ENCODE peak calls at places on chromosomes 16 and 17, in six cellular contexts. T is renal cortical epithelial cell, C is GM23338, B is T1000, W is hepatocyte, V is T-helper 1 cell. D is an unnamed sample.

GRCh38 chr16:30985401-30986128 is 558 bp downstream of the HSD3B7 start:
- DNase-seq in T (peak), C (peak), B (no peak), W (peak), V (no peak), D (peak)

GRCh38 chr17:57632294-57632693 is 112.8 kb downstream of the CCDC182 start:
- DNase-seq in T (no peak), C (no peak), B (no peak), W (no peak), V (no peak), D (no peak)

GRCh38 chr17:79803997-79804855 is 7.3 kb upstream of the CBX8 start:
- DNase-seq in T (no peak), C (peak), B (no peak), W (peak), V (peak), D (no peak)

GRCh38 chr17:17056167-17056562 is 13.9 kb downstream of the MPRIP start:
- DNase-seq in T (no peak), C (no peak), B (no peak), W (no peak), V (no peak), D (no peak)

GRCh38 chr16:83402969-83403368 is 404.8 kb upstream of the HSBP1 start:
- DNase-seq in T (peak), C (peak), B (no peak), W (no peak), V (no peak), D (no peak)

GRCh38 chr16:6615661-6616060 is 717.0 kb upstream of the RBFOX1 start:
- DNase-seq in T (no peak), C (no peak), B (no peak), W (no peak), V (no peak), D (no peak)

GRCh38 chr17:77376795-77377751 is 236.3 kb downstream of the SEC14L1 start:
- DNase-seq in T (no peak), C (no peak), B (no peak), W (peak), V (no peak), D (no peak)

GRCh38 chr16:3074860-3075545 is 9.6 kb downstream of the IL32 start:
- DNase-seq in T (no peak), C (no peak), B (no peak), W (no peak), V (peak), D (no peak)

GRCh38 chr17:6330936-6331335 is 104.0 kb downstream of the AIPL1 start:
- DNase-seq in T (no peak), C (no peak), B (no peak), W (no peak), V (no peak), D (no peak)

GRCh38 chr16:59634951-59635350 is 900.8 kb upstream of the GOT2 start:
- DNase-seq in T (no peak), C (no peak), B (no peak), W (no peak), V (no peak), D (no peak)

GRCh38 chr16:75455677-75456076 is 8.8 kb downstream of the TMEM170A start:
- DNase-seq in T (no peak), C (no peak), B (no peak), W (no peak), V (no peak), D (no peak)